ENCODE peak calls at places on chromosomes 12 and 14, in eight cellular contexts. B, S, C, E, N, L, U and X are unnamed samples.

GRCh38 chr12:1115471-1116242 is 124.6 kb downstream of the ERC1 start:
- DNase-seq in B (no peak), S (no peak), C (no peak), E (no peak), N (no peak), L (peak), U (peak), X (peak)

GRCh38 chr12:1691123-1692007 is 495 bp downstream of the ADIPOR2 start:
- DNase-seq in B (peak), S (no peak), C (peak), E (no peak), N (peak), L (no peak), U (peak), X (no peak)

GRCh38 chr14:96203635-96204034 is 1.0 kb upstream of the BDKRB2 start:
- DNase-seq in B (no peak), S (no peak), C (peak), E (no peak), N (no peak), L (peak), U (peak), X (no peak)

GRCh38 chr14:100726812-100727564 is at the start of gene DLK1:
- DNase-seq in B (peak), S (no peak), C (no peak), E (no peak), N (no peak), L (no peak), U (no peak), X (no peak)

GRCh38 chr12:58405363-58405762 is 464.0 kb downstream of the ATP23 start:
- DNase-seq in B (no peak), S (no peak), C (no peak), E (no peak), N (no peak), L (no peak), U (no peak), X (no peak)

GRCh38 chr12:111803038-111803626 is 36.4 kb downstream of the ALDH2 start:
- DNase-seq in B (no peak), S (no peak), C (no peak), E (no peak), N (no peak), L (no peak), U (no peak), X (no peak)

GRCh38 chr14:52694761-52695480 is 437 bp downstream of the ERO1A start:
- DNase-seq in B (peak), S (no peak), C (no peak), E (no peak), N (peak), L (peak), U (peak), X (peak)

GRCh38 chr12:75754141-75754540 is 242.7 kb upstream of the KRR1 start:
- DNase-seq in B (no peak), S (no peak), C (no peak), E (no peak), N (no peak), L (no peak), U (no peak), X (no peak)

GRCh38 chr12:122126713-122127597 is 47.1 kb downstream of the IL31 start:
- DNase-seq in B (peak), S (no peak), C (peak), E (no peak), N (no peak), L (no peak), U (no peak), X (no peak)

GRCh38 chr14:91714805-91715204 is 17.1 kb downstream of the CATSPERB start:
- DNase-seq in B (no peak), S (no peak), C (no peak), E (no peak), N (no peak), L (no peak), U (no peak), X (no peak)

GRCh38 chr14:93527076-93527692 is 96.4 kb downstream of the UNC79 start:
- DNase-seq in B (peak), S (no peak), C (no peak), E (no peak), N (no peak), L (no peak), U (no peak), X (no peak)

GRCh38 chr12:32847287-32847686 is 49.3 kb downstream of the PKP2 start:
- DNase-seq in B (no peak), S (no peak), C (no peak), E (no peak), N (no peak), L (no peak), U (no peak), X (no peak)

GRCh38 chr12:19530631-19531020 is 91.3 kb downstream of the AEBP2 start:
- DNase-seq in B (no peak), S (no peak), C (no peak), E (no peak), N (no peak), L (no peak), U (peak), X (peak)

GRCh38 chr14:84825481-84825880 is 704.5 kb upstream of the FLRT2 start:
- DNase-seq in B (no peak), S (no peak), C (no peak), E (no peak), N (no peak), L (no peak), U (peak), X (no peak)

GRCh38 chr12:111359231-111359913 is 9.5 kb downstream of the PHETA1 start:
- DNase-seq in B (no peak), S (no peak), C (no peak), E (no peak), N (no peak), L (no peak), U (peak), X (no peak)

GRCh38 chr12:58922849-58923248 is 2.5 kb upstream of the LRIG3 start:
- DNase-seq in B (no peak), S (no peak), C (no peak), E (no peak), N (no peak), L (no peak), U (peak), X (peak)

GRCh38 chr12:8951744-8952143 is 2.3 kb upstream of the M6PR start:
- DNase-seq in B (no peak), S (no peak), C (no peak), E (no peak), N (no peak), L (no peak), U (no peak), X (no peak)

GRCh38 chr12:103821773-103822172 is 19.3 kb downstream of the NT5DC3 start:
- DNase-seq in B (no peak), S (no peak), C (no peak), E (no peak), N (no peak), L (no peak), U (peak), X (no peak)

GRCh38 chr12:95142752-95143151 is 69.3 kb upstream of the NR2C1 start:
- DNase-seq in B (no peak), S (no peak), C (no peak), E (no peak), N (no peak), L (no peak), U (no peak), X (no peak)

GRCh38 chr12:76201758-76202157 is 117.3 kb upstream of the NAP1L1 start:
- DNase-seq in B (no peak), S (no peak), C (no peak), E (no peak), N (no peak), L (no peak), U (peak), X (no peak)

GRCh38 chr12:96881608-96882007 is 25.4 kb upstream of the NEDD1 start:
- DNase-seq in B (no peak), S (no peak), C (no peak), E (no peak), N (no peak), L (no peak), U (no peak), X (no peak)

GRCh38 chr12:91178801-91179200 is 3.8 kb downstream of the DCN start:
- DNase-seq in B (no peak), S (no peak), C (no peak), E (no peak), N (no peak), L (no peak), U (peak), X (no peak)

GRCh38 chr14:26859483-26859882 is 261.6 kb upstream of the NOVA1 start:
- DNase-seq in B (no peak), S (no peak), C (no peak), E (no peak), N (no peak), L (no peak), U (no peak), X (no peak)
- H3K4me3 ChIP-seq in B (no peak), S (no peak), C (no peak), E (no peak), N (no peak), L (no peak), U (no peak), X (no peak)

GRCh38 chr12:118103601-118104382 is at the start of gene VSIG10:
- DNase-seq in B (peak), S (peak), C (peak), E (no peak), N (peak), L (peak), U (peak), X (peak)
- TF ChIP-seq CTCF in B (no peak), S (no peak), C (no peak), E (no peak), N (no peak), L (no peak), U (no peak), X (no peak)

DNA sequence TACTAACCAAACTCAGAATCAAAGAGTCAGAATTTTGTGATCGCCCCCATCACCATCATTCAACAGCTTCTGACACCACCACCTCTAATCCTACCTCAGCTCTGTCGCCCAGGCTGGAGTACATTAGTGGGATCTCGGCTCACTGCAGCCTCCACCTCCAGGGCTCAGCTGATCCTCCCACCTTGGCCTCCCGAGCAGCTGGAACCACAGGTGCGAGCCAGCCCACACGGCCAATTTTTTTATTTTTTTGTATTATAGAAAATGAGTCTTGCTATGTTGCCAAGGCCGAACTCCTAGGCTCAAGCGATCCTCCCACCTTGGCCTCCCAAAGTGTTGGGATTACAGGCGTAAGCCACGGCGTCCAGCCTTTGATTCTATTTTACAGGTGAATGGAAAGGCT is 212.6 kb downstream of the GXYLT1 start:
- DNase-seq in B (no peak), S (no peak), C (no peak), E (no peak), N (no peak), L (no peak), U (no peak), X (no peak)
- H3K4me3 ChIP-seq in B (peak), S (no peak), C (peak), E (peak), N (peak), L (no peak), U (peak), X (peak)

DNA sequence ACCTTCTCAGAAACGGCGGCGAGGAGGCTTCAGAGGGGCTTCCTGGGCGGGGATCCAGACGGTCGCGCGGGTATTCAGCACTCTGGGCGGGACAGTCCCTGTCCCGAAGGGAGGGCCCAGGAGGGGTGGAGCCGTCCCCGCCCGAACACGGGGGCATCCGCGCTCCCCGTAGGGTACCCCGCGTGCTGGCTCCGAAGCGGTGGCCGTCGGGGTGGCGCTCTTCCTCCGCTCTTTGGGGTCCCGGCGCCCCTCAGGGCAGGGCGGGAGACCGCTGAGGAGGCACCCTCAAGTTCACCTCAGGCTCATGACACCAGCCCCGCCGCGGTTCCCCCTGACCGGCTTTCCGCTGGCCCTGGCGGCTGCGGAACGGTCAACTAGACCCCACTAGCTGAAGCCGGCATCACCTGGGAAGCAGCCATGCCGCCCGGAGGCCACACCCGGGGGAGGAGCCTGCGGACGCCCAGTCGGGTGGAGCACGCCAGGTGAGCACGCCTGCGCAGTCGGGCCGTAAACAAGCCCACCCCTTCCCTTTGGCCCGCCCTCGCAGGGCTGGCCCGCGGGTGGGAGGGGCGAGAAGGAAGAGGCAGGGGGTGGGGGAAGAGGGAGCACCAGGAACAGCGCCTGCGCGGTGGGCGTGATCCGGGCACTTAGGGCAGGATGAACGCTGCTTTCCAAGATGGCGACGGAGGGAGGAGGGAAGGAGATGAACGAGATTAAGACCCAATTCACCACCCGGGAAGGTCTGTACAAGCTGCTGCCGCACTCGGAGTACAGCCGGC is at the start of gene WDR20:
- DNase-seq in B (peak), S (peak), C (peak), E (peak), N (peak), L (peak), U (peak), X (peak)
- TF ChIP-seq CTCF in B (no peak), S (peak), C (no peak), E (no peak), N (no peak), L (peak), U (no peak), X (no peak)

GRCh38 chr12:13099910-13100609 is 3.4 kb downstream of the GSG1 start:
- DNase-seq in B (no peak), S (no peak), C (no peak), E (no peak), N (no peak), L (no peak), U (no peak), X (no peak)
- H3K4me3 ChIP-seq in B (peak), S (no peak), C (no peak), E (peak), N (peak), L (peak), U (peak), X (no peak)

GRCh38 chr12:105769486-105769885 is 369.3 kb downstream of the NUAK1 start:
- DNase-seq in B (no peak), S (no peak), C (no peak), E (no peak), N (no peak), L (no peak), U (peak), X (no peak)

GRCh38 chr12:105774037-105774436 is 364.7 kb downstream of the NUAK1 start:
- DNase-seq in B (no peak), S (no peak), C (no peak), E (no peak), N (no peak), L (no peak), U (no peak), X (no peak)

GRCh38 chr12:105773501-105773900 is 365.3 kb downstream of the NUAK1 start:
- DNase-seq in B (no peak), S (no peak), C (no peak), E (no peak), N (no peak), L (no peak), U (peak), X (no peak)

GRCh38 chr12:105775351-105775750 is 363.4 kb downstream of the NUAK1 start:
- DNase-seq in B (no peak), S (no peak), C (no peak), E (no peak), N (no peak), L (no peak), U (peak), X (peak)
- TF ChIP-seq CTCF in B (no peak), S (no peak), C (no peak), E (no peak), N (peak), L (peak), U (peak), X (peak)

GRCh38 chr12:124496584-124496983 is 70.8 kb downstream of the NCOR2 start:
- DNase-seq in B (no peak), S (no peak), C (no peak), E (no peak), N (peak), L (no peak), U (no peak), X (no peak)
- H3K4me3 ChIP-seq in B (no peak), S (no peak), C (no peak), E (no peak), N (no peak), L (no peak), U (no peak), X (no peak)

GRCh38 chr12:127678945-127679344 is 588.0 kb upstream of the TMEM132C start:
- DNase-seq in B (no peak), S (no peak), C (no peak), E (no peak), N (no peak), L (no peak), U (no peak), X (no peak)

GRCh38 chr12:127680516-127680915 is 586.5 kb upstream of the TMEM132C start:
- DNase-seq in B (no peak), S (no peak), C (no peak), E (no peak), N (no peak), L (no peak), U (no peak), X (peak)

GRCh38 chr12:127675936-127676335 is 591.0 kb upstream of the TMEM132C start:
- DNase-seq in B (no peak), S (no peak), C (no peak), E (no peak), N (no peak), L (no peak), U (peak), X (no peak)

GRCh38 chr12:127681151-127681754 is 585.7 kb upstream of the TMEM132C start:
- DNase-seq in B (no peak), S (no peak), C (no peak), E (no peak), N (no peak), L (no peak), U (no peak), X (no peak)

DNA sequence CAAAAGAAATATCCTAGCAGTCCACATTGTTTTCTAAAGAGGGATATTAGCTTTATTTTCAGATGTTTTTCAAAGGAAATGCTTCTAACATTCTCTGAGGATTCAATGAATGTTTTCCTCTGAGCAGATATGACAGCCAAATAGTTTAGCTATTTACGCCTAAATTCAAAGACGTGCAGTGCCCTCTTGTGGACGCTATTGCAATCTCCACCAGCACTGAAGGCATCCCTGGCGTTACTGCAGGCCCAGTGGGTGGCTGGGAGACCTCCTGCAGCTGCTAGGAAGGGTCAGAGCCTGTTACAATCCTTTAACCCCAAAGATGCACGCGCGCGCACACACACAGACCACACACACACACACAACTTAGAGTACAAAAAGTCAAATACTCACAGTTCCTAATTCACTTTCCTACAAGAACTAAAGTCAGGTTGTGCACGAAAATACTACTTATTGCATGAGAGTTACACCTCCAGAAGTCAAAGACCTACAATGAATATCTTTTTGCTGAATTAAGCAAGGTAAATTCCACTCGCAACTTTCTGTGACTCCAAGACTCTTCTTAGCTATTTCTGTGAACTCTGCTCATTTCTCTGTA is 589.3 kb upstream of the TMEM132C start:
- DNase-seq in B (peak), S (peak), C (no peak), E (peak), N (peak), L (peak), U (peak), X (peak)
- TF ChIP-seq CTCF in B (peak), S (peak), C (peak), E (peak), N (peak), L (peak), U (peak), X (peak)